ENCODE peak calls at places on chromosomes 12 and 14, in seven cellular contexts. One of them, this sample, is unnamed.

GRCh38 chr12:69875416-69875815 is 50.4 kb downstream of the MYRFL start:
- DNase-seq in WTC11: peak; percentile 26
- DNase-seq in stimulated activated CD8-positive, alpha-beta memory T cell treated with anti-CD3 and anti-CD28 coated beads, Interleukin-7, amount 100 ng/mL, for 4 hours: no peak
- DNase-seq in fibroblast of pulmonary artery: no peak
- DNase-seq in heart right ventricle: no peak
- DNase-seq in psoas muscle: no peak
- DNase-seq in lower lobe of right lung: no peak
- DNase-seq in this sample: no peak

GRCh38 chr12:109703684-109704083 is 9.9 kb upstream of the FAM222A start:
- DNase-seq in fibroblast of pulmonary artery: no peak
- DNase-seq in lower lobe of right lung: no peak
- DNase-seq in WTC11: no peak
- DNase-seq in psoas muscle: no peak
- DNase-seq in stimulated activated CD8-positive, alpha-beta memory T cell treated with anti-CD3 and anti-CD28 coated beads, Interleukin-7, amount 100 ng/mL, for 4 hours: no peak
- DNase-seq in heart right ventricle: no peak
- DNase-seq in this sample: no peak

GRCh38 chr12:60266381-60266852 is 670.6 kb downstream of the SLC16A7 start:
- DNase-seq in WTC11: no peak
- DNase-seq in heart right ventricle: no peak
- DNase-seq in fibroblast of pulmonary artery: peak; percentile 54
- DNase-seq in stimulated activated CD8-positive, alpha-beta memory T cell treated with anti-CD3 and anti-CD28 coated beads, Interleukin-7, amount 100 ng/mL, for 4 hours: no peak
- DNase-seq in psoas muscle: no peak
- DNase-seq in lower lobe of right lung: no peak
- DNase-seq in this sample: peak; percentile 83

GRCh38 chr14:21300892-21301291 is 21.0 kb downstream of the RPGRIP1 start:
- DNase-seq in stimulated activated CD8-positive, alpha-beta memory T cell treated with anti-CD3 and anti-CD28 coated beads, Interleukin-7, amount 100 ng/mL, for 4 hours: peak; percentile 2
- DNase-seq in fibroblast of pulmonary artery: no peak
- DNase-seq in heart right ventricle: peak; percentile 10
- DNase-seq in psoas muscle: no peak
- DNase-seq in lower lobe of right lung: peak; percentile 47
- DNase-seq in WTC11: peak; percentile 70
- DNase-seq in this sample: peak; percentile 11

GRCh38 chr12:47082283-47082962 is 2.7 kb upstream of the AMIGO2 start:
- DNase-seq in stimulated activated CD8-positive, alpha-beta memory T cell treated with anti-CD3 and anti-CD28 coated beads, Interleukin-7, amount 100 ng/mL, for 4 hours: no peak
- DNase-seq in heart right ventricle: no peak
- DNase-seq in fibroblast of pulmonary artery: no peak
- DNase-seq in WTC11: no peak
- DNase-seq in psoas muscle: no peak
- DNase-seq in lower lobe of right lung: no peak
- DNase-seq in this sample: no peak

GRCh38 chr12:79451988-79452387 is 238.8 kb downstream of the PAWR start:
- DNase-seq in lower lobe of right lung: no peak
- DNase-seq in heart right ventricle: peak; percentile 23
- DNase-seq in WTC11: no peak
- DNase-seq in stimulated activated CD8-positive, alpha-beta memory T cell treated with anti-CD3 and anti-CD28 coated beads, Interleukin-7, amount 100 ng/mL, for 4 hours: no peak
- DNase-seq in fibroblast of pulmonary artery: peak; percentile 90
- DNase-seq in psoas muscle: peak; percentile 63
- DNase-seq in this sample: peak; percentile 97

GRCh38 chr14:54253195-54253947 is 143.4 kb upstream of the CDKN3 start:
- DNase-seq in fibroblast of pulmonary artery: peak; percentile 63
- DNase-seq in stimulated activated CD8-positive, alpha-beta memory T cell treated with anti-CD3 and anti-CD28 coated beads, Interleukin-7, amount 100 ng/mL, for 4 hours: no peak
- DNase-seq in psoas muscle: no peak
- DNase-seq in heart right ventricle: no peak
- DNase-seq in WTC11: no peak
- DNase-seq in lower lobe of right lung: no peak
- DNase-seq in this sample: peak; percentile 96

GRCh38 chr12:74105434-74105833 is 432.2 kb upstream of the ATXN7L3B start:
- DNase-seq in heart right ventricle: no peak
- DNase-seq in lower lobe of right lung: no peak
- DNase-seq in WTC11: no peak
- DNase-seq in psoas muscle: no peak
- DNase-seq in stimulated activated CD8-positive, alpha-beta memory T cell treated with anti-CD3 and anti-CD28 coated beads, Interleukin-7, amount 100 ng/mL, for 4 hours: no peak
- DNase-seq in fibroblast of pulmonary artery: no peak
- DNase-seq in this sample: peak; percentile 64

GRCh38 chr12:69688021-69688420 is 11.1 kb downstream of the BEST3 start:
- DNase-seq in heart right ventricle: no peak
- DNase-seq in lower lobe of right lung: no peak
- DNase-seq in WTC11: no peak
- DNase-seq in psoas muscle: no peak
- DNase-seq in fibroblast of pulmonary artery: peak; percentile 21
- DNase-seq in stimulated activated CD8-positive, alpha-beta memory T cell treated with anti-CD3 and anti-CD28 coated beads, Interleukin-7, amount 100 ng/mL, for 4 hours: no peak
- DNase-seq in this sample: peak; percentile 58

GRCh38 chr14:73460691-73461127 is 2.4 kb upstream of the NUMB start:
- DNase-seq in fibroblast of pulmonary artery: peak; percentile 84
- DNase-seq in heart right ventricle: peak; percentile 64
- DNase-seq in lower lobe of right lung: no peak
- DNase-seq in stimulated activated CD8-positive, alpha-beta memory T cell treated with anti-CD3 and anti-CD28 coated beads, Interleukin-7, amount 100 ng/mL, for 4 hours: no peak
- DNase-seq in psoas muscle: no peak
- DNase-seq in WTC11: no peak
- DNase-seq in this sample: peak; percentile 72

GRCh38 chr12:70645494-70646317 is 8.5 kb upstream of the PTPRB start:
- DNase-seq in lower lobe of right lung: peak; percentile 57
- DNase-seq in heart right ventricle: peak; percentile 67
- DNase-seq in stimulated activated CD8-positive, alpha-beta memory T cell treated with anti-CD3 and anti-CD28 coated beads, Interleukin-7, amount 100 ng/mL, for 4 hours: peak; percentile 14
- DNase-seq in fibroblast of pulmonary artery: peak; percentile 93
- DNase-seq in psoas muscle: peak; percentile 56
- DNase-seq in WTC11: no peak
- DNase-seq in this sample: peak; percentile 97

GRCh38 chr14:102908766-102909455 is 13.6 kb upstream of the AMN start:
- DNase-seq in lower lobe of right lung: peak; percentile 43
- DNase-seq in psoas muscle: peak; percentile 33
- DNase-seq in fibroblast of pulmonary artery: no peak
- DNase-seq in heart right ventricle: no peak
- DNase-seq in WTC11: no peak
- DNase-seq in stimulated activated CD8-positive, alpha-beta memory T cell treated with anti-CD3 and anti-CD28 coated beads, Interleukin-7, amount 100 ng/mL, for 4 hours: no peak
- DNase-seq in this sample: no peak

GRCh38 chr14:101223147-101223546 is 319.6 kb upstream of the RTL1 start:
- DNase-seq in heart right ventricle: no peak
- DNase-seq in WTC11: no peak
- DNase-seq in stimulated activated CD8-positive, alpha-beta memory T cell treated with anti-CD3 and anti-CD28 coated beads, Interleukin-7, amount 100 ng/mL, for 4 hours: no peak
- DNase-seq in fibroblast of pulmonary artery: no peak
- DNase-seq in psoas muscle: peak; percentile 9
- DNase-seq in lower lobe of right lung: no peak
- DNase-seq in this sample: no peak

GRCh38 chr14:103028772-103029171 is 28.6 kb downstream of the CDC42BPB start:
- DNase-seq in psoas muscle: no peak
- DNase-seq in heart right ventricle: no peak
- DNase-seq in lower lobe of right lung: no peak
- DNase-seq in WTC11: no peak
- DNase-seq in fibroblast of pulmonary artery: no peak
- DNase-seq in stimulated activated CD8-positive, alpha-beta memory T cell treated with anti-CD3 and anti-CD28 coated beads, Interleukin-7, amount 100 ng/mL, for 4 hours: no peak
- DNase-seq in this sample: no peak

GRCh38 chr12:114902665-114903393 is 218.9 kb upstream of the TBX3 start:
- DNase-seq in WTC11: no peak
- DNase-seq in psoas muscle: no peak
- DNase-seq in stimulated activated CD8-positive, alpha-beta memory T cell treated with anti-CD3 and anti-CD28 coated beads, Interleukin-7, amount 100 ng/mL, for 4 hours: no peak
- DNase-seq in fibroblast of pulmonary artery: peak; percentile 84
- DNase-seq in lower lobe of right lung: no peak
- DNase-seq in heart right ventricle: no peak
- DNase-seq in this sample: peak; percentile 95

GRCh38 chr12:93614917-93615596 is 42.6 kb downstream of the SOCS2 start:
- DNase-seq in psoas muscle: no peak
- DNase-seq in lower lobe of right lung: no peak
- DNase-seq in stimulated activated CD8-positive, alpha-beta memory T cell treated with anti-CD3 and anti-CD28 coated beads, Interleukin-7, amount 100 ng/mL, for 4 hours: no peak
- DNase-seq in fibroblast of pulmonary artery: peak; percentile 45
- DNase-seq in heart right ventricle: no peak
- DNase-seq in WTC11: no peak
- DNase-seq in this sample: no peak